ENCODE peak calls at places on chromosome 2, in ten cellular contexts. G, V, E, H, O, K, C, P, D and R are unnamed samples. For H3K4me1, the result is how much of the 10 kb centered on the place peaks cover.

GRCh38 chr2:213316001-213316735 is 31.9 kb downstream of the SPAG16 start:
- DNase-seq in G (no peak), V (no peak), E (no peak), H (no peak), O (peak), K (no peak), C (no peak), P (peak), D (no peak), R (no peak)

GRCh38 chr2:217268978-217269377 is 409.1 kb upstream of the TNP1 start:
- DNase-seq in G (no peak), V (no peak), E (no peak), H (no peak), O (no peak), K (no peak), C (no peak), P (no peak), D (no peak), R (no peak)

GRCh38 chr2:17538022-17538843 is 2.3 kb upstream of the VSNL1 start:
- DNase-seq in G (no peak), V (no peak), E (no peak), H (peak), O (peak), K (no peak), C (peak), P (peak), D (peak), R (peak)

GRCh38 chr2:208172125-208172524 is 8.7 kb upstream of the CRYGA start:
- DNase-seq in G (no peak), V (no peak), E (no peak), H (no peak), O (no peak), K (no peak), C (no peak), P (no peak), D (no peak), R (no peak)

GRCh38 chr2:239297142-239298125 is 103.4 kb downstream of the HDAC4 start:
- DNase-seq in G (peak), V (peak), E (no peak), H (no peak), O (no peak), K (no peak), C (no peak), P (no peak), D (peak), R (no peak)

GRCh38 chr2:47867205-47867604 is 39.1 kb downstream of the FBXO11 start:
- DNase-seq in G (no peak), V (no peak), E (no peak), H (no peak), O (peak), K (no peak), C (peak), P (peak), D (no peak), R (peak)

GRCh38 chr2:240918258-240919091 is 12.3 kb downstream of the CROCC2 start:
- DNase-seq in G (peak), V (peak), E (no peak), H (no peak), O (no peak), K (no peak), C (peak), P (no peak), D (peak), R (no peak)

GRCh38 chr2:111251711-111252110 is 131.0 kb downstream of the BCL2L11 start:
- DNase-seq in G (no peak), V (no peak), E (no peak), H (no peak), O (no peak), K (no peak), C (no peak), P (no peak), D (no peak), R (no peak)

GRCh38 chr2:240126731-240127130 is 9.4 kb downstream of the COPS9 start:
- DNase-seq in G (no peak), V (no peak), E (no peak), H (no peak), O (no peak), K (peak), C (no peak), P (no peak), D (no peak), R (no peak)

DNA sequence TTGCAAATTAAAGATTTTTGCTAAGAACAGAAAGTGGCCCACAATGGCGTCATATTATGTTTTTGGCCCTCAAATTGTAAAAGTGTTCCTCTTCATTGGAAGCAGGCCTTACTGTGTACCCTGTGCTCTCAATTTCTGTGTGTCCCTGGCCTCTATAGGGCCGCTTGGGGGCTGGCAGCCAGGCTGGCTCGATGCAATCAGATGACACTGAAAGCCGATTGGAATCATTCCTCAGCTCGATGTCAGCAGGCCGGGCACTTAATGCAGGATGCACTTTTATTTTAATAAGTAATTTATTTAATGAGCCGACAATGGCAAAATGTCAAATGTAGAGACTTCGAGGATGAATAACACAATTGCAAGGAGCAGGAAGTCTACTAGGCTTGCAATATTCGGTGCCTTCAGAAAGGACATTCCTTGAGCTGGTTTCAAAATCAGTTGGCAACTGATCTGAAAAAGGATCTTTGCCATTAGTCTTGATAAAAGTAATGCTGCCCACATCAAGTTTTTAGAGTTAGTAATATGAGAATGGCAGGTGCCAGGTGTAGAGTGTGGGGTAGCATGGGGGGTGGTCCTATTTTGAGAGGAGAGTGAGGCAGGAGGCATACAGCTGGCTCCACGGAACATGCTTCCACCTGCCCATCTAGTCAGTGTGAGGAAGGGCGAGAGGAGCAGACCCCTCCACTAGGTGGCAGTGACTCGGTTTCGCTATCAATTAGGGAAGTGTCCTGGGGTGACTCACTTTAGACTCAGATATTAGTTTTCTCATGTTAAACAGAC is 80.7 kb downstream of the NABP1 start:
- DNase-seq in G (no peak), V (peak), E (no peak), H (peak), O (peak), K (peak), C (peak), P (peak), D (peak), R (peak)
- TF ChIP-seq CTCF in G (peak), V (peak), E (no peak), H (peak), O (peak), K (no peak), C (peak), P (peak), D (peak), R (peak)

DNA sequence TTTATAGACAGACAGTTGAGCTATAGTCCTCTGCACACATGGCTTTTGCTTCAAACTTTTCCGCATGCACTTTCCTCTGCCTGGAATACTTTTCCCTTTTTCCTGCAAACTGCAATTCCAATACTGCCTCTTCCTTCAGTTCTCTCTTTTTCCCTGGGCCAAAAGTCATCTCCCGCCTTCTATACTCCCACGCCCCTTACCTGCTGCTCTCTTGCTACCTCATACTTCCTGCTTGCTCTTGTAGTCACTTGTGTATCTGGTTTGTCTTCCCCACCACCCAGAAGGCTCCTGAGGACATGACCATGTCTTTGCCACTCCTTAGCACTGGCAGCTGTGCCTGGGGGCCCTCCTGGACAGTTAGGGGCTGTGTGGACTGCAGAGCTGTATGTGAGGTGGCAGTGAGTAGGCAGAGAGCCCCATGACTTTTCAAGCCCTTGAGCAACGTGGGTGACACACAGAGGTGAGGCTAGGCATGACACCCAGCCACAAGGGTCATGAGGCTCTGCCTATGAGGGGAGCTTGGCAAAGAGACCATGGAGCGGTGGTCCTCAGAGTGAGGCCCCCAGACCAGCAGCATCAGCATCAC is 23.2 kb downstream of the SPEG start:
- DNase-seq in G (no peak), V (no peak), E (no peak), H (peak), O (no peak), K (no peak), C (no peak), P (peak), D (no peak), R (no peak)
- H3K4me1 ChIP-seq in G (half or more), V (under half), E (under half), H (under half), O (half or more), K (under half), C (under half), P (under half), D (under half), R (under half)

DNA sequence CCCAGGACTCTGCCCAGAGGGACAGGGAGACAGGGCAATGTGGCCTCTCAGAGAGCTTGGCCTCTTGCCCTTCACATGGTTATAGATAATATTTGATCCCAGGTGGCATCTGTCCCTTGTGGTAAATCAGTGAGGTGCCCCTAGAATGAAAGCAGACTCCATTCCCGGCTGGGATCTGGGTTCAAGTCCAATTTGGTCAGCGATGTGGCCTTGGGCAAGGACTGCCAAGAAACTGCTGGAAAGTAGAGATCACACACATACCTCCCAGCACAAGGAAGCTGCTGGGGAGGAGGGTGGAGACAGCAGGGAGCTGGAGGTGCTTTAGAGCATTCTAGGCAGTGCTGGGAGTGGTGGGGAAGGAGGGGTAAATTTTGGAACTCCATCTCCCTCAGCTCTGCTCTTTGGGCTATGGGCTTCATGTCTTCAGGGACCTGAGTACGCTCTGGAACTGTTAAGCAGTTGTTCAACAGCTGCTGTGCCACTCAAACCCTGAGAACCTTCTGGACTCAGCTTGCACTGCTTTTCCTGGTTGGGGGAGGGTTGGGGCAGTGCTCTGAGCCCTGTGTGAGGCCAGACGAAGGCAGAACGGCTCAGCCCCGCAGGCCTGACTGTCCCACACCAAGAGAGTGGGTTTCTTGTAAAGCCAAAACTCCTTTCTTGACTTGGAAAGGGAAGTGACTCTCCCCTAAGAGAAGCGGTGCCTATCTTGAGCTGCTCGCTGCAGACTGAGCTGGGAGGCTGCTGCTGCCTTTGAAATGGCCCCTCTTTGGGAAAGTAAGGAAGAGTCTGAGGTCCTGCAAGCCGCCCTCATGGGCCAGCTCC is 23.0 kb downstream of the INPP5D start:
- DNase-seq in G (no peak), V (no peak), E (no peak), H (no peak), O (no peak), K (peak), C (no peak), P (no peak), D (no peak), R (no peak)
- H3K27ac ChIP-seq in G (peak), V (peak), E (peak), H (no peak), O (no peak), K (peak), C (no peak), P (no peak), D (peak), R (no peak)

GRCh38 chr2:141942006-141942789 is 188.6 kb downstream of the LRP1B start:
- DNase-seq in G (no peak), V (no peak), E (no peak), H (peak), O (no peak), K (no peak), C (no peak), P (no peak), D (no peak), R (no peak)
- TF ChIP-seq CTCF in G (no peak), V (no peak), E (no peak), H (peak), O (peak), K (no peak), C (peak), P (no peak), D (no peak), R (peak)

DNA sequence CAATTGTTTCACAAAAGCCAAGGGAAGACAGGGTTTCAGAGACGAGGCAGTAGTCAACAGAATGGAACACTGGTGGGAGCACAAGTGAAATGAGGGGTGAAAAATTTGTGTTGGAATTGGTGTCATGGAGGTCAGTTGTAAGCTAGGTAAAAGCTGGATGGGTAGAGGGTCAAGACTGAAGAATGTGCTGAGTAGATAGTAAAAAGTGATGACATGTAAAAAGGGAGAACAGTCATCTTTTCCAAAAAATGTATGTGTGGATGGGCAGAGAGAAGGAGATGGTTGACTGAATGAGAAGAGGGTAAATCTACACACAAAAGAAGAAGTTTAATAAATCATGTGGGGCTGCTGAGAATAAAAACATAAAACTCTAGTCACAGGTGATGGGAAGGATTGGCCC is 92.7 kb upstream of the COL3A1 start:
- DNase-seq in G (no peak), V (no peak), E (no peak), H (no peak), O (no peak), K (no peak), C (no peak), P (no peak), D (no peak), R (no peak)
- H3K4me1 ChIP-seq in G (under half), V (under half), E (under half), H (under half), O (under half), K (under half), C (under half), P (under half), D (under half), R (under half)